ENCODE peak calls at places on chromosomes 4 and X, in nine cellular contexts. One of them, this sample, is unnamed.
A peak's percentile ranks its signal among the peaks of the same experiment; 100 is the strongest.

GRCh38 chr4:54661686-54662085 is 3.9 kb downstream of the KIT start:
- DNase-seq in tibial nerve: no peak
- DNase-seq in transverse colon: no peak
- DNase-seq in sigmoid colon: no peak
- DNase-seq in H1: no peak
- DNase-seq in HepG2: no peak
- DNase-seq in upper lobe of left lung: no peak
- DNase-seq in esophagus muscularis mucosa: no peak
- DNase-seq in ovary: no peak
- DNase-seq in this sample: no peak

GRCh38 chr4:61202638-61203495 is 2.7 kb downstream of the ADGRL3 start:
- DNase-seq in transverse colon: no peak
- DNase-seq in tibial nerve: no peak
- DNase-seq in sigmoid colon: no peak
- DNase-seq in HepG2: no peak
- DNase-seq in ovary: no peak
- DNase-seq in esophagus muscularis mucosa: no peak
- DNase-seq in H1: no peak
- DNase-seq in upper lobe of left lung: no peak
- DNase-seq in this sample: no peak

GRCh38 chr4:70591955-70592582 is at the start of gene AMBN:
- DNase-seq in sigmoid colon: no peak
- DNase-seq in transverse colon: no peak
- DNase-seq in upper lobe of left lung: no peak
- DNase-seq in ovary: no peak
- DNase-seq in esophagus muscularis mucosa: no peak
- DNase-seq in H1: no peak
- DNase-seq in tibial nerve: no peak
- DNase-seq in HepG2: no peak
- DNase-seq in this sample: no peak

GRCh38 chr4:103719320-103720204 is at the start of gene TACR3:
- DNase-seq in ovary: no peak
- DNase-seq in upper lobe of left lung: no peak
- DNase-seq in HepG2: no peak
- DNase-seq in H1: no peak
- DNase-seq in transverse colon: no peak
- DNase-seq in esophagus muscularis mucosa: no peak
- DNase-seq in tibial nerve: no peak
- DNase-seq in sigmoid colon: peak; percentile 56
- DNase-seq in this sample: no peak

GRCh38 chrX:12497832-12498591 is 293.2 kb upstream of the PRPS2 start:
- DNase-seq in upper lobe of left lung: no peak
- DNase-seq in sigmoid colon: no peak
- DNase-seq in transverse colon: no peak
- DNase-seq in esophagus muscularis mucosa: no peak
- DNase-seq in HepG2: no peak
- DNase-seq in H1: no peak
- DNase-seq in tibial nerve: no peak
- DNase-seq in ovary: no peak
- DNase-seq in this sample: no peak

GRCh38 chrX:132615396-132616131 is 126.7 kb upstream of the MBNL3 start:
- DNase-seq in esophagus muscularis mucosa: no peak
- DNase-seq in HepG2: peak; percentile 44
- DNase-seq in ovary: peak; percentile 37
- DNase-seq in transverse colon: peak; percentile 51
- DNase-seq in sigmoid colon: no peak
- DNase-seq in tibial nerve: peak; percentile 44
- DNase-seq in H1: peak; percentile 9
- DNase-seq in upper lobe of left lung: peak; percentile 42
- DNase-seq in this sample: peak; percentile 48

GRCh38 chrX:120753413-120754251 is 122.0 kb downstream of the CT47B1 start:
- DNase-seq in H1: no peak
- DNase-seq in HepG2: no peak
- DNase-seq in sigmoid colon: no peak
- DNase-seq in tibial nerve: no peak
- DNase-seq in esophagus muscularis mucosa: no peak
- DNase-seq in transverse colon: peak; percentile 19
- DNase-seq in ovary: no peak
- DNase-seq in upper lobe of left lung: no peak
- DNase-seq in this sample: no peak

GRCh38 chrX:13482764-13483552 is 86.4 kb upstream of the EGFL6 start:
- DNase-seq in transverse colon: peak; percentile 68
- DNase-seq in upper lobe of left lung: no peak
- DNase-seq in esophagus muscularis mucosa: no peak
- DNase-seq in tibial nerve: no peak
- DNase-seq in HepG2: no peak
- DNase-seq in sigmoid colon: no peak
- DNase-seq in ovary: no peak
- DNase-seq in H1: no peak
- DNase-seq in this sample: no peak

GRCh38 chr4:184287697-184288255 is 70.1 kb upstream of the ENPP6 start:
- DNase-seq in ovary: no peak
- DNase-seq in sigmoid colon: no peak
- DNase-seq in upper lobe of left lung: peak; percentile 81
- DNase-seq in tibial nerve: peak; percentile 25
- DNase-seq in H1: no peak
- DNase-seq in transverse colon: peak; percentile 40
- DNase-seq in HepG2: peak; percentile 64
- DNase-seq in esophagus muscularis mucosa: peak; percentile 77
- DNase-seq in this sample: peak; percentile 74

GRCh38 chr4:112732142-112732541 is 95.2 kb downstream of the LARP7 start:
- DNase-seq in transverse colon: no peak
- DNase-seq in sigmoid colon: no peak
- DNase-seq in upper lobe of left lung: no peak
- DNase-seq in esophagus muscularis mucosa: peak; percentile 4
- DNase-seq in HepG2: no peak
- DNase-seq in tibial nerve: no peak
- DNase-seq in ovary: no peak
- DNase-seq in H1: no peak
- DNase-seq in this sample: no peak

GRCh38 chr4:64399313-64400109 is 9.7 kb downstream of the TECRL start:
- DNase-seq in HepG2: no peak
- DNase-seq in esophagus muscularis mucosa: no peak
- DNase-seq in upper lobe of left lung: no peak
- DNase-seq in ovary: no peak
- DNase-seq in tibial nerve: no peak
- DNase-seq in H1: peak; percentile 34
- DNase-seq in transverse colon: no peak
- DNase-seq in sigmoid colon: no peak
- DNase-seq in this sample: no peak

GRCh38 chr4:141962486-141962885 is 326.1 kb downstream of the IL15 start:
- DNase-seq in upper lobe of left lung: no peak
- DNase-seq in HepG2: no peak
- DNase-seq in H1: no peak
- DNase-seq in tibial nerve: no peak
- DNase-seq in sigmoid colon: no peak
- DNase-seq in transverse colon: no peak
- DNase-seq in ovary: no peak
- DNase-seq in esophagus muscularis mucosa: no peak
- DNase-seq in this sample: no peak
- H3K27me3 ChIP-seq in upper lobe of left lung: no peaks in the 10 kb centered on the region
- H3K27me3 ChIP-seq in HepG2: no peaks in the 10 kb centered on the region
- H3K27me3 ChIP-seq in H1: no peaks in the 10 kb centered on the region
- H3K27me3 ChIP-seq in tibial nerve: no peaks in the 10 kb centered on the region
- H3K27me3 ChIP-seq in sigmoid colon: no peaks in the 10 kb centered on the region
- H3K27me3 ChIP-seq in transverse colon: no peaks in the 10 kb centered on the region
- H3K27me3 ChIP-seq in ovary: no peaks in the 10 kb centered on the region
- H3K27me3 ChIP-seq in esophagus muscularis mucosa: no peaks in the 10 kb centered on the region
- H3K27me3 ChIP-seq in this sample: no peaks in the 10 kb centered on the region

GRCh38 chrX:49040376-49040955 is 2.7 kb downstream of the TFE3 start:
- DNase-seq in esophagus muscularis mucosa: no peak
- DNase-seq in upper lobe of left lung: no peak
- DNase-seq in tibial nerve: no peak
- DNase-seq in ovary: no peak
- DNase-seq in transverse colon: no peak
- DNase-seq in sigmoid colon: no peak
- DNase-seq in HepG2: no peak
- DNase-seq in H1: no peak
- DNase-seq in this sample: no peak

GRCh38 chrX:49037883-49038475 is 5.2 kb downstream of the TFE3 start:
- DNase-seq in H1: no peak
- DNase-seq in transverse colon: no peak
- DNase-seq in ovary: no peak
- DNase-seq in esophagus muscularis mucosa: no peak
- DNase-seq in tibial nerve: no peak
- DNase-seq in sigmoid colon: no peak
- DNase-seq in HepG2: no peak
- DNase-seq in upper lobe of left lung: no peak
- DNase-seq in this sample: no peak

GRCh38 chrX:49042581-49043219 is 457 bp downstream of the TFE3 start:
- DNase-seq in H1: no peak
- DNase-seq in tibial nerve: no peak
- DNase-seq in esophagus muscularis mucosa: no peak
- DNase-seq in sigmoid colon: no peak
- DNase-seq in ovary: no peak
- DNase-seq in transverse colon: no peak
- DNase-seq in HepG2: no peak
- DNase-seq in upper lobe of left lung: no peak
- DNase-seq in this sample: no peak

GRCh38 chrX:49041683-49042529 is 1.3 kb downstream of the TFE3 start:
- DNase-seq in ovary: no peak
- DNase-seq in upper lobe of left lung: peak; percentile 33
- DNase-seq in HepG2: no peak
- DNase-seq in transverse colon: no peak
- DNase-seq in H1: no peak
- DNase-seq in esophagus muscularis mucosa: no peak
- DNase-seq in tibial nerve: peak; percentile 26
- DNase-seq in sigmoid colon: no peak
- DNase-seq in this sample: no peak

DNA sequence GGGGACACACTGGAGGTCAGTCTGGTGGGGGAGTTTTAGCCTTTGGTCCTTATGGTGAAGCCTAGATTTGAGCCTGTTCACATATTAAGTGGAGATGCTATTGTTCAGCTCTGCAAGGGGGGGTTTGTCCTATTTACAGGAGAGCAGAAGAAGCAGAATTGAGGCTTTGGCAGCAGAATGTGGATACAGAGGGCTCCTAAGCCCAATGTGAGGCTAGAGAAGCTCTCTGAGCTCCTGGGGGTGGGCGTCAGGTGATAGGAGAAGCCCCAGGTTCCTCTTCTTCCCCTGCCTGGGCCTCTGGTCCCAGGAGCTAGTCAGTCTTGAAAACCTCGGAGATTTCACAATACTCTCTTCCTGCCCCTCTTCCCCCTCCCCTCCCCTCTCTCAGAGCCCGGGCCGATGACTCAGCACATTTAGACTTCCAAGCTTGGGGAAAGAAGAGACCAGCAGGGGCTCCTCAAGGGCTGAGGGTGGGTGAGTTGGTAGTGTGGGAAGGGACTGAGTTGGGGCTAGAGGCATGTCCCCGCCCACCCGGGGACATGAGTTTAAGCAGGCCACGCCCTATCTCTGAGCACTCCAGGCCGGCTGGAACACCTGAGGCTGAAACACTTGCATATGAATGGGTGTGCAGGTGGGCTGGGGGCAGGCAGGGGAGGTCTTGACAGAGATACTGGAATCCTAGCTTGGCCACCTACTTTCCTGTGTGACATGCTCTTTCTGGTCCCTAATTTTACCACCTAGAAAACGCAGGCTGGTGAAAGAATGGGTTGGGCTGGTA is 3.4 kb downstream of the TFE3 start:
- DNase-seq in esophagus muscularis mucosa: peak; percentile 94
- DNase-seq in HepG2: peak; percentile 82
- DNase-seq in transverse colon: peak; percentile 66
- DNase-seq in H1: peak; percentile 94
- DNase-seq in ovary: peak; percentile 75
- DNase-seq in sigmoid colon: peak; percentile 93
- DNase-seq in upper lobe of left lung: peak; percentile 88
- DNase-seq in tibial nerve: peak; percentile 69
- DNase-seq in this sample: peak; percentile 53
- TF ChIP-seq EP300 in esophagus muscularis mucosa: no peak
- TF ChIP-seq EP300 in HepG2: no peak
- TF ChIP-seq EP300 in transverse colon: no peak
- TF ChIP-seq EP300 in H1: no peak
- TF ChIP-seq EP300 in ovary: no peak
- TF ChIP-seq EP300 in sigmoid colon: no peak
- TF ChIP-seq EP300 in upper lobe of left lung: no peak
- TF ChIP-seq EP300 in tibial nerve: peak; percentile 56
- TF ChIP-seq EP300 in this sample: no peak

GRCh38 chrX:126063984-126064383 is 102.1 kb downstream of the DCAF12L2 start:
- DNase-seq in ovary: no peak
- DNase-seq in HepG2: no peak
- DNase-seq in H1: no peak
- DNase-seq in esophagus muscularis mucosa: no peak
- DNase-seq in transverse colon: no peak
- DNase-seq in tibial nerve: no peak
- DNase-seq in upper lobe of left lung: no peak
- DNase-seq in sigmoid colon: no peak
- DNase-seq in this sample: no peak

GRCh38 chrX:126065901-126066660 is 100.0 kb downstream of the DCAF12L2 start:
- DNase-seq in upper lobe of left lung: no peak
- DNase-seq in sigmoid colon: peak; percentile 36
- DNase-seq in transverse colon: no peak
- DNase-seq in ovary: peak; percentile 7
- DNase-seq in esophagus muscularis mucosa: no peak
- DNase-seq in H1: no peak
- DNase-seq in HepG2: no peak
- DNase-seq in tibial nerve: no peak
- DNase-seq in this sample: no peak

GRCh38 chrX:126064901-126065541 is 101.1 kb downstream of the DCAF12L2 start:
- DNase-seq in transverse colon: no peak
- DNase-seq in upper lobe of left lung: no peak
- DNase-seq in esophagus muscularis mucosa: no peak
- DNase-seq in ovary: peak; percentile 17
- DNase-seq in HepG2: no peak
- DNase-seq in sigmoid colon: peak; percentile 55
- DNase-seq in H1: no peak
- DNase-seq in tibial nerve: no peak
- DNase-seq in this sample: no peak
- H3K27me3 ChIP-seq in transverse colon: no peaks in the 10 kb centered on the region
- H3K27me3 ChIP-seq in upper lobe of left lung: no peaks in the 10 kb centered on the region
- H3K27me3 ChIP-seq in esophagus muscularis mucosa: no peaks in the 10 kb centered on the region
- H3K27me3 ChIP-seq in ovary: no peaks in the 10 kb centered on the region
- H3K27me3 ChIP-seq in HepG2: no peaks in the 10 kb centered on the region
- H3K27me3 ChIP-seq in sigmoid colon: no peaks in the 10 kb centered on the region
- H3K27me3 ChIP-seq in H1: no peaks in the 10 kb centered on the region
- H3K27me3 ChIP-seq in tibial nerve: no peaks in the 10 kb centered on the region
- H3K27me3 ChIP-seq in this sample: no peaks in the 10 kb centered on the region

GRCh38 chrX:118423558-118423957 is 72.1 kb upstream of the DOCK11 start:
- DNase-seq in sigmoid colon: no peak
- DNase-seq in transverse colon: no peak
- DNase-seq in H1: no peak
- DNase-seq in ovary: no peak
- DNase-seq in upper lobe of left lung: no peak
- DNase-seq in tibial nerve: no peak
- DNase-seq in HepG2: no peak
- DNase-seq in esophagus muscularis mucosa: no peak
- DNase-seq in this sample: no peak

GRCh38 chrX:118418811-118419251 is 72.9 kb downstream of the WDR44 start:
- DNase-seq in sigmoid colon: no peak
- DNase-seq in tibial nerve: no peak
- DNase-seq in H1: peak; percentile 1
- DNase-seq in transverse colon: peak; percentile 8
- DNase-seq in esophagus muscularis mucosa: no peak
- DNase-seq in ovary: no peak
- DNase-seq in upper lobe of left lung: no peak
- DNase-seq in HepG2: no peak
- DNase-seq in this sample: no peak

DNA sequence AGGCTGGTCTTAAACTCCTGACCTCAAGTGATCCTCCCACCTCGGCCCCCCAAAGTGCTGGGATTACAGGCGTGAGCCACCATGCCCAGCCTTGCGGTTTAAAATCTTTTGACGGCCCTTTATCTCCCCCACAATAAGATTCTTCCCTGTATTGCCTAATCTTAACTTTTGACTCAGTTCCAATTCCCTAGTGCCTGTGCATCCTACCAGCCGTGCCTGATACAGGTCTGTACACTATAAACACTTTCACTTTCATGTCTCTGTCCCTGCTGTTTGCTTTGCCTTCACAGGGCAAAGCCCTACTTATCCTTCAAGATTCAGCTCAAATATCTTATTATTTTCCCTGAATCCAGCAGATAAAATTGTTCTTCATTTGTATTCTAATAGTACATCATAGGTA is 74.6 kb downstream of the WDR44 start:
- DNase-seq in tibial nerve: no peak
- DNase-seq in transverse colon: no peak
- DNase-seq in sigmoid colon: no peak
- DNase-seq in upper lobe of left lung: no peak
- DNase-seq in esophagus muscularis mucosa: no peak
- DNase-seq in ovary: no peak
- DNase-seq in H1: no peak
- DNase-seq in HepG2: no peak
- DNase-seq in this sample: no peak
- TF ChIP-seq EP300 in tibial nerve: no peak
- TF ChIP-seq EP300 in transverse colon: no peak
- TF ChIP-seq EP300 in sigmoid colon: no peak
- TF ChIP-seq EP300 in upper lobe of left lung: no peak
- TF ChIP-seq EP300 in esophagus muscularis mucosa: no peak
- TF ChIP-seq EP300 in ovary: no peak
- TF ChIP-seq EP300 in H1: no peak
- TF ChIP-seq EP300 in HepG2: no peak
- TF ChIP-seq EP300 in this sample: no peak